ENCODE peak calls at places on chromosome 18, in seven cellular contexts. D is endothelial cell of umbilical vein, X is sigmoid colon, Y is spleen, P is HCT116, U is transverse colon, C is prostate gland. K is an unnamed sample.
A peak's percentile ranks its signal among the peaks of the same experiment; 100 is the strongest.

GRCh38 chr18:79490593-79491551 is 95.1 kb downstream of the NFATC1 start:
- DNase-seq in D (no peak), X (peak; percentile 64), Y (peak; percentile 67), P (no peak), U (no peak), C (no peak), K (no peak)

GRCh38 chr18:54923339-54923956 is 35.8 kb downstream of the CCDC68 start:
- DNase-seq in D (no peak), X (no peak), Y (no peak), P (no peak), U (no peak), C (no peak), K (no peak)

GRCh38 chr18:45521151-45521550 is 94.1 kb upstream of the SLC14A2 start:
- DNase-seq in D (no peak), X (no peak), Y (no peak), P (no peak), U (no peak), C (no peak), K (no peak)

GRCh38 chr18:10787293-10787901 is 261.6 kb downstream of the NAPG start:
- DNase-seq in D (peak; percentile 72), X (peak; percentile 81), Y (peak; percentile 90), P (peak; percentile 51), U (peak; percentile 78), C (peak; percentile 37), K (peak; percentile 77)

GRCh38 chr18:32167980-32168379 is 21.9 kb upstream of the MEP1B start:
- DNase-seq in D (no peak), X (no peak), Y (no peak), P (no peak), U (no peak), C (peak; percentile 42), K (no peak)

GRCh38 chr18:45066868-45067267 is 386.2 kb downstream of the SETBP1 start:
- DNase-seq in D (no peak), X (no peak), Y (no peak), P (no peak), U (no peak), C (no peak), K (no peak)

GRCh38 chr18:29164993-29165599 is 988.2 kb upstream of the CDH2 start:
- DNase-seq in D (peak; percentile 89), X (no peak), Y (no peak), P (peak; percentile 38), U (no peak), C (no peak), K (no peak)

GRCh38 chr18:29712785-29713184 is 1329.8 kb downstream of the DSC3 start:
- DNase-seq in D (peak; percentile 4), X (no peak), Y (no peak), P (no peak), U (no peak), C (no peak), K (no peak)

GRCh38 chr18:38698108-38698507 is 1132.5 kb upstream of the CELF4 start:
- DNase-seq in D (no peak), X (no peak), Y (no peak), P (no peak), U (no peak), C (no peak), K (no peak)

GRCh38 chr18:80009661-80010550 is 21.5 kb upstream of the TXNL4A start:
- DNase-seq in D (peak; percentile 38), X (peak; percentile 97), Y (no peak), P (peak; percentile 75), U (peak; percentile 62), C (no peak), K (peak; percentile 28)

GRCh38 chr18:50869150-50869549 is 9.8 kb upstream of the ME2 start:
- DNase-seq in D (no peak), X (no peak), Y (no peak), P (no peak), U (no peak), C (no peak), K (no peak)

GRCh38 chr18:35915056-35915455 is 57.4 kb upstream of the RMP24 start:
- DNase-seq in D (no peak), X (no peak), Y (no peak), P (no peak), U (no peak), C (no peak), K (no peak)

GRCh38 chr18:73895701-73896100 is 251.9 kb downstream of the FBXO15 start:
- DNase-seq in D (no peak), X (no peak), Y (no peak), P (no peak), U (no peak), C (no peak), K (no peak)

GRCh38 chr18:73688851-73689659 is 458.6 kb downstream of the FBXO15 start:
- DNase-seq in D (no peak), X (no peak), Y (no peak), P (no peak), U (no peak), C (no peak), K (no peak)

GRCh38 chr18:74256190-74256589 is 35.6 kb downstream of the CYB5A start:
- DNase-seq in D (no peak), X (no peak), Y (no peak), P (no peak), U (no peak), C (no peak), K (no peak)

GRCh38 chr18:31819106-31819924 is 58.6 kb upstream of the SLC25A52 start:
- DNase-seq in D (peak; percentile 52), X (no peak), Y (no peak), P (peak; percentile 39), U (no peak), C (peak; percentile 12), K (no peak)

GRCh38 chr18:26491194-26491816 is 57.0 kb downstream of the KCTD1 start:
- DNase-seq in D (no peak), X (no peak), Y (no peak), P (no peak), U (no peak), C (no peak), K (no peak)

GRCh38 chr18:24014986-24015896 is 687 bp downstream of the TTC39C start:
- DNase-seq in D (peak; percentile 35), X (peak; percentile 74), Y (peak; percentile 89), P (no peak), U (peak; percentile 54), C (peak; percentile 40), K (peak; percentile 47)

GRCh38 chr18:32383040-32383819 is 87.5 kb downstream of the GAREM1 start:
- DNase-seq in D (peak; percentile 99), X (no peak), Y (no peak), P (peak; percentile 69), U (no peak), C (peak; percentile 38), K (no peak)

GRCh38 chr18:48924621-48925601 is 25.9 kb downstream of the SMAD7 start:
- DNase-seq in D (peak; percentile 20), X (no peak), Y (no peak), P (no peak), U (no peak), C (no peak), K (no peak)

GRCh38 chr18:24270937-24271380 is 126.7 kb downstream of the OSBPL1A start:
- DNase-seq in D (peak; percentile 36), X (no peak), Y (no peak), P (no peak), U (no peak), C (no peak), K (no peak)

GRCh38 chr18:11665587-11665986 is 23.5 kb upstream of the GNAL start:
- DNase-seq in D (no peak), X (no peak), Y (no peak), P (no peak), U (no peak), C (no peak), K (no peak)

DNA sequence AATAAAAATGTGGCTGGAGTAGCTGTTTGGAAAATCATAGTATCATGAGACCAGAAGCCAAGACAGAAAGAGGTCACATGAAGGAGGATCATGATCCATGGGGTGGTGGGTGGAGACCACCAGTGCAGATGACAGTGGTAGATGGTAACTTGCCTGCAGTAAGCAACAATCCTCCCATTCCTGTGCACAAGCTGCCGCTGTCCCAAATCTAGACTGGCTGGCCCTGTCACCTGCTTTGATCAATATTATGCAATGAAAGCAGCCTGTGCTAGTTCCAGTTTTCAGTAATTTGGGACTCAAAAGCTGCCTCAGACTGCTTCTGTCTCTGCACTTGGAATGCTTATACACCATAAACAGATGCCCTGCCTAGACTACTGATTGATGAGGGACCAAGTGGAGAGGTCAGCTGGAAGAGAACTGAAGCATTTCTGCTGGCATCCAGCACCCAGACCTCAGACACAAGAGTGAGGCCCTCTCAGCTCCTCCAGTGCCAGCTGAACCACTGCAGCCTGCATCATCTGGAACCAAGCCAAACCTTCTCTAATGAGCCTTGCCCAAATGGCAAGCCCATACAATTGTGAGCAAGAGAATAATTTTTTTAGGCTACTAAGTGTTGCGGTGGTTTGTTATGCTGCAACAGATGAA is 25.0 kb downstream of the CCBE1 start:
- DNase-seq in D (no peak), X (peak; percentile 75), Y (no peak), P (no peak), U (no peak), C (no peak), K (no peak)
- TF ChIP-seq POLR2AphosphoS5 in D (no peak), X (peak; percentile 37), Y (no peak), P (no peak), U (peak; percentile 20), C (no peak), K (no peak)

GRCh38 chr18:78323453-78324230 is 656.0 kb upstream of the SALL3 start:
- DNase-seq in D (no peak), X (no peak), Y (no peak), P (no peak), U (no peak), C (no peak), K (no peak)

GRCh38 chr18:78321402-78321801 is 658.2 kb upstream of the SALL3 start:
- DNase-seq in D (no peak), X (no peak), Y (no peak), P (no peak), U (no peak), C (no peak), K (no peak)

GRCh38 chr18:78319264-78319663 is 660.4 kb upstream of the SALL3 start:
- DNase-seq in D (no peak), X (no peak), Y (no peak), P (no peak), U (no peak), C (no peak), K (no peak)

DNA sequence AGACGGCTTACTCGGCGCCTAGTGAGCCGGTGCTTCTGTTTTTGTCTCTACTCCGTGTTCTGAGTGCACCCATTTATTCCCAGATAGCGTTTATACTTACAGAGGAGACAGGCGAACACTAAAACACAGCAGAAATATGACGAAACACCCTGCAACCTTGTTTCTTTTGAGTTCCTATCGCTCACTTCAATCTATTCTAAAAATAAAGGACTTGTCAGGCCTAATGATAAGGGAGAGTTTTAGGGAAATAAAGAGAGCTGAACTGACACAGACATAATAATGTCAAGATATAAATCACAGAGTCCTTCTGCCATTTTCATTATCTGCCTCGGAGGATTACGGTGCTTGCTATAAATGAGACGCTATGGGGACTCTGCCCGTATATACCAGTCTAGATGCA is 659.7 kb upstream of the SALL3 start:
- DNase-seq in D (no peak), X (no peak), Y (no peak), P (no peak), U (no peak), C (no peak), K (no peak)
- H3K4me3 ChIP-seq in D (no peak overlapping the region), X (no peak overlapping the region), Y (no peak overlapping the region), P (no peak overlapping the region), U (no peak overlapping the region), C (no peak overlapping the region), K (no peak overlapping the region)

GRCh38 chr18:13500891-13501887 is 225.2 kb downstream of the FAM210A start:
- DNase-seq in D (peak; percentile 98), X (peak; percentile 77), Y (no peak), P (no peak), U (peak; percentile 25), C (peak; percentile 87), K (peak; percentile 51)
- TF ChIP-seq POLR2AphosphoS5 in D (no peak), X (peak; percentile 44), Y (no peak), P (no peak), U (no peak), C (peak; percentile 73), K (no peak)

GRCh38 chr18:57439617-57439975 is 4.4 kb downstream of the ONECUT2 start:
- DNase-seq in D (no peak), X (no peak), Y (no peak), P (no peak), U (no peak), C (no peak), K (no peak)
- H3K4me3 ChIP-seq in D (no peak overlapping the region), X (no peak overlapping the region), Y (peak overlapping the region; percentile 46), P (no peak overlapping the region), U (no peak overlapping the region), C (no peak overlapping the region), K (no peak overlapping the region)

K was measured in stomach.